ENCODE peak calls at places on chromosomes 13 and 19, in five cellular contexts. S is sigmoid colon, K is AG09319, E is breast epithelium, Y is foreskin fibroblast. A is an unnamed sample.

GRCh38 chr13:109840201-109840892 is 54.0 kb upstream of the IRS2 start:
- DNase-seq in S (no peak), K (no peak), Y (peak; percentile 85), E (no peak), A (no peak)

GRCh38 chr13:113448545-113448884 is 4.8 kb downstream of the ADPRHL1 start:
- DNase-seq in S (peak; percentile 44), K (no peak), Y (no peak), E (peak; percentile 50), A (no peak)

GRCh38 chr19:13023666-13024065 is 28.4 kb downstream of the NFIX start:
- DNase-seq in S (no peak), K (no peak), Y (no peak), E (no peak), A (no peak)

GRCh38 chr19:572891-573825 is 762 bp downstream of the BSG start:
- DNase-seq in K (no peak), S (peak; percentile 82), E (no peak), Y (peak; percentile 60), A (peak; percentile 50)

GRCh38 chr19:57192993-57193392 is 1.7 kb downstream of the ZNF264 start:
- DNase-seq in K (no peak), S (no peak), Y (no peak), E (no peak), A (no peak)

GRCh38 chr13:97302611-97303010 is 80.5 kb downstream of the MBNL2 start:
- DNase-seq in Y (no peak), E (no peak), K (no peak), S (no peak), A (no peak)

GRCh38 chr19:56084835-56085536 is 36.1 kb downstream of the ZNF787 start:
- DNase-seq in K (no peak), E (no peak), S (no peak), Y (no peak), A (no peak)

GRCh38 chr19:16462757-16463250 is 9.0 kb downstream of the EPS15L1 start:
- DNase-seq in E (no peak), K (no peak), S (no peak), Y (no peak), A (no peak)

GRCh38 chr19:52397310-52398090 is at the start of gene ZNF528:
- DNase-seq in K (peak; percentile 90), E (peak; percentile 96), S (peak; percentile 97), Y (peak; percentile 93), A (peak; percentile 90)

GRCh38 chr19:40143612-40144011 is 47.6 kb upstream of the MAP3K10 start:
- DNase-seq in Y (no peak), S (no peak), E (no peak), K (no peak), A (no peak)

GRCh38 chr19:1254081-1254527 is 5.7 kb downstream of the MIDN start:
- DNase-seq in E (no peak), S (peak; percentile 90), K (no peak), Y (no peak), A (no peak)

GRCh38 chr19:41309225-41310030 is 544 bp upstream of the CCDC97 start:
- DNase-seq in E (no peak), K (no peak), S (no peak), Y (no peak), A (no peak)

GRCh38 chr19:35869327-35870123 is 1.2 kb downstream of the APLP1 start:
- DNase-seq in Y (peak; percentile 55), K (no peak), S (no peak), E (no peak), A (peak; percentile 92)

GRCh38 chr13:37910790-37911189 is 41.2 kb upstream of the TRPC4 start:
- DNase-seq in Y (no peak), E (no peak), K (no peak), S (no peak), A (no peak)

GRCh38 chr19:3276341-3276799 is 51.9 kb downstream of the CELF5 start:
- DNase-seq in E (no peak), K (no peak), Y (no peak), S (no peak), A (peak; percentile 70)

GRCh38 chr13:20721454-20722357 is 18.2 kb downstream of the IL17D start:
- DNase-seq in E (no peak), K (no peak), Y (peak; percentile 69), S (no peak), A (no peak)

GRCh38 chr13:112892759-112893569 is 76.0 kb upstream of the MCF2L start:
- DNase-seq in K (no peak), S (no peak), Y (no peak), E (no peak), A (no peak)

GRCh38 chr19:16325161-16325527 is 518 bp downstream of the KLF2 start:
- DNase-seq in S (peak; percentile 82), K (no peak), E (no peak), Y (no peak), A (peak; percentile 66)

GRCh38 chr19:29673451-29674371 is 8.4 kb downstream of the PLEKHF1 start:
- DNase-seq in E (peak; percentile 49), S (peak; percentile 59), K (no peak), Y (no peak), A (no peak)

GRCh38 chr19:3520166-3521103 is 14.3 kb downstream of the FZR1 start:
- DNase-seq in E (peak; percentile 76), Y (no peak), K (no peak), S (no peak), A (no peak)

GRCh38 chr13:48573213-48573612 is 40.3 kb upstream of the RCBTB2 start:
- DNase-seq in Y (no peak), S (no peak), K (no peak), E (no peak), A (no peak)

DNA sequence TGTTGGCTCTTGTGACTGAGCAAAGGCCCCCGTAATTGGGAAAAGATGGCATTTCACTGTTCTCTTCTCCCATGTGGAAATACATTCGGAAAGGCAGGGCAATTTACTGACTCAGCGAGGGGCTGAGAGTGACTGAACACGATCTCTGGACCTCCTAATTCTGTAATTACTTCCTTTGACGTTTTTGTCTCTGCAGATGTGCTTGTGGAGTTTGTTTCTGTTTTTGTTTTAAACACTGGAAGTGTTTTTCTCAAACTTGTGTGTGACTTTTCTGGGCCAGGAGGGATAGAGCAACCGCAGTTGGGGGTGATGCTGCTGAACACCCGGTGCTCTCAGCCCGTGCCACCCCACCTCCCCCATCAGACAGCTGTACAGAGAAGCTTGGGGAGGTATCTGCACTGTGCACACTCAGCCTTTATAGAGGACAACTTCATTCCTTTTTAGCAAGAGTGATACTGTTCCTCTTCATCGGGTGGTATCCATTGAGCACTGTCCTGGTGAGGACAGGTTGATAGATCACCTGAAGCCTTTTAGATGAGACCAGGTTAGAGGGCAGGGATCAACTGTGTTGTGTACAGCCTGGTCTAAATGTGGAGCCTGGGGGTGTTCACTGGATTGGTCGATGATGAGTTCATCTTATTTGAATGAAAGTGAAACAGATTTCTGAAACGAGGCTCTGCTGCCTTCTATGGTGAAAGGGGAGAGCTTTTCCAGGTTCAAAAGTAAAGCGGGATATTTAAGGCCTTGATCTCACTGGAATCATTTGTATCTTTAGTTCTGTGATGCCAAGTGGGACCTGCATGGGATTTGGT is 117.4 kb downstream of the ESD start:
- DNase-seq in S (no peak), E (no peak), Y (peak; percentile 74), K (peak; percentile 57), A (peak; percentile 60)
- TF ChIP-seq CTCF in S (no peak), E (no peak), Y (no peak), K (peak; percentile 33), A (peak; percentile 4)

DNA sequence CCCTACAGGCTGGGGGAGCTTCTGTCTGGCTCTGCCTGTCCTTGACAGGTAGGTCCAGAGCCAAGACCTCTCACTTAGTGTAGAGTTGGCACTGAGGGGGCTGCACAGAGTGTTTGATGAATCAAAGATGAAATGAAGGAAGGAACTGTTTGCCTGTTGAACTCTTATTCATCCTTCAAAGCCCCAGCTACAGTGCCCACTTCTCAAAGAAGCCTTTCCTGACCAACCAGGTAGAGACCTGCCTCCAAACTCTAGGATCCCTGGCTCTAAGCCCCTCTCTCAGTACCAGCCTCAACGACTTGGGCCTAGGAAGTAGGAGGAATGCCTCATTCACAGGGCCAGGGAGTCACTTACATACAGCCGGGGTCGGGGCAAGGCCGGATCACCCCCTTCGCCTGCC is 9.1 kb upstream of the TMEM161A start:
- DNase-seq in K (no peak), E (no peak), S (no peak), Y (no peak), A (no peak)
- TF ChIP-seq CTCF in K (no peak), E (no peak), S (no peak), Y (no peak), A (no peak)

GRCh38 chr13:102608944-102609343 is 12.2 kb downstream of the TPP2 start:
- DNase-seq in E (no peak), S (no peak), Y (no peak), K (no peak), A (no peak)

GRCh38 chr13:102606537-102607309 is 9.9 kb downstream of the TPP2 start:
- DNase-seq in K (no peak), E (no peak), S (no peak), Y (no peak), A (no peak)

GRCh38 chr13:102609696-102610095 is 12.9 kb downstream of the TPP2 start:
- DNase-seq in S (no peak), Y (no peak), K (no peak), E (no peak), A (no peak)

DNA sequence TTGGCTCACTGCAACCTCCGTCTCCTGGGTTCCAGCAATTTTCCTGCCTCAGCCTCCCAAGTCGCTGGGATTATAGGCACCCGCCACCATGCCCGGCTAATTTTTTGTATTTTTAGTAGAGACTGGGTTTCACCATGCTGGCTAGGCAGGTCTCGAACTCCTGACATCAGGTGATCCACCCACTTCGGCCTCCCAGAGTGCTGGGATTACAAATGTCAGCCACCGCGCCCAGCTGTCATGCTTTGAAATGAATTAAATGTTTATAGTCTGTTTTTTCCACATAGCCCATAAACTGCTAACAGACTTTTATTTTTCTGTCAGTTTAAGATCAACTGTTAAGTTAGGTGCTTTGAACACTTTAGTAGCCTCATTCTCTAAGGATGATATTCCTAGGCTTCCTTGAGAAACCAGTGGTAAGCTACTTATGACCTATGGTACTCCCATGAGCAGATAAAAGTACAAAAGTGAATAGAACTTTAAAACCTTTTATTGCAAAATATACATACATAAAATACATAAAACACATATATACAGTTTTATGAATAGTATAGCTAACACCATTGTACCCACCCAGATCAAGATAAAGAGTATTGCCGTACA is 13.6 kb downstream of the TPP2 start:
- DNase-seq in Y (no peak), E (no peak), S (no peak), K (no peak), A (no peak)
- TF ChIP-seq CTCF in Y (no peak), E (no peak), S (no peak), K (no peak), A (no peak)

DNA sequence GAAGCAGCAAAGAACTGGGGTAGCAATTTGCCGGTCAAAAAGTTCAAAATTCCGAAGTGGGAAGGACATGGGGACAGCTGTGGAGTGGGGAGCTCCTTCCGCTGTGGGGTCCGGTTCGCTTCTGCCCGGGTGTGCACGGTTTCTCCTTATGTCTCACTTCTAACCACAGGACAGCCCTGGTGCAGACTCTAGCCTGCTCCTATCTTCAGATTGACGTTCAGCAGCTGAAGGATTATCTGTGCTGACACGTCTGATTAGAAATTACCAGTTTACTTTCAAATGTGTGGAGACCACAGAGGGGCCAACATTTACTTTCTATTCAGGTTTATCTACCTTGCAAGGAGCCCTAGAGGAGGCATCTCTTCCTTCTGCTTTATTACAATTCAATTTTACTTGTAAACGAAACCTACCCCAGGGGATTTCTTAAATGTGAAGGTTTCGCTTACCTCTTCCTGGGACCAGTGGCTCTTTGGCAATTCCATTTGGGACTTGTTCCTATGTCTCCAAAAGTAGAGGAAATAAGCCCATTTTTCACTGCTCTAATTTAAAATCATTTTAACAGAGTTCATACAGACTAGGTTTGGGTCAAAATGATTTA is 27.3 kb downstream of the LHFPL6 start:
- DNase-seq in Y (no peak), K (no peak), S (no peak), E (no peak), A (no peak)
- TF ChIP-seq CTCF in Y (no peak), K (no peak), S (no peak), E (no peak), A (no peak)